ENCODE peak calls at places on chromosomes 12 and 14, in five cellular contexts. N is OCI-LY7, T is colonic mucosa, L is cardiac muscle cell, P is body of pancreas. C is an unnamed sample.
A peak's percentile ranks its signal among the peaks of the same experiment; 100 is the strongest.

GRCh38 chr12:39595923-39596322 is 23.7 kb downstream of the ABCD2 start:
- DNase-seq in N (no peak), T (no peak), L (no peak), P (no peak), C (no peak)

GRCh38 chr14:92323031-92323915 is at the start of gene SLC24A4:
- DNase-seq in N (no peak), T (no peak), L (peak; percentile 8), P (no peak), C (no peak)

GRCh38 chr12:66813137-66813867 is 134.4 kb upstream of the GRIP1 start:
- DNase-seq in N (peak; percentile 57), T (no peak), L (no peak), P (no peak), C (no peak)

GRCh38 chr12:51905507-51906438 is 1.5 kb upstream of the ACVRL1 start:
- DNase-seq in N (no peak), T (peak; percentile 87), L (peak; percentile 81), P (peak; percentile 49), C (no peak)

GRCh38 chr12:119006749-119007148 is 25.4 kb downstream of the SRRM4 start:
- DNase-seq in N (no peak), T (no peak), L (no peak), P (no peak), C (no peak)

GRCh38 chr12:28802706-28803438 is 346.2 kb upstream of the FAR2 start:
- DNase-seq in N (no peak), T (no peak), L (no peak), P (no peak), C (no peak)

GRCh38 chr14:75649773-75650172 is 10.9 kb downstream of the ERG28 start:
- DNase-seq in N (no peak), T (no peak), L (no peak), P (no peak), C (no peak)

GRCh38 chr12:81815611-81816010 is 56.5 kb upstream of the PPFIA2 start:
- DNase-seq in N (no peak), T (no peak), L (no peak), P (no peak), C (no peak)

GRCh38 chr12:111405856-111406473 is at the start of gene SH2B3:
- DNase-seq in N (no peak), T (peak; percentile 34), L (no peak), P (no peak), C (peak; percentile 89)
- H3K4me1 ChIP-seq in N (peaks cover 64% of the 10 kb centered on the region), T (peaks cover 21% of the 10 kb centered on the region), L (peaks cover 7% of the 10 kb centered on the region), P (peaks cover 76% of the 10 kb centered on the region), C (peaks cover 68% of the 10 kb centered on the region)

DNA sequence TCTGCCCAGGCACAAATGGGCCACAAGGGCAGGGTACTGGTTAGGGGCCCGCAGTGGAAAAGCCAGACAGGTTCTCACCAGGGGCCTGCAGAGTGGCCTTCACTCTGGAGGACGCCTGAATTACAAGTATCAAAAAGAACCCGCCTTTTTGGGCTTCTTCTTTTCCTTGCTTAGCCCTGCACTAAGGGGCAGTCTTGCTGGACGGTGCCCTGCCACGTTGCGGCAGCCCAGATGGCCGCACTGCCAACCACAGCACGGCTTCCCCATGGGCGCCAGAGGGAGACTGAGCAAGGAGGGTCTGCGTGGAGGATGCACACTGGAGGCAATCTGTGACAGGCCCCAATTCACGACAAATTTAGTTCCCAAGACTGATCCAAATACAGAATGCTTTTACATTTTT is 18.3 kb upstream of the CDK2AP1 start:
- DNase-seq in N (no peak), T (no peak), L (no peak), P (no peak), C (no peak)
- H3K36me3 ChIP-seq in N (peaks cover 55% of the 10 kb centered on the region), T (peaks cover 4% of the 10 kb centered on the region), L (peaks cover 23% of the 10 kb centered on the region), P (no peaks in the 10 kb centered on the region), C (peaks cover 22% of the 10 kb centered on the region)

GRCh38 chr12:10716277-10716676 is 6.8 kb downstream of the YBX3 start:
- DNase-seq in N (no peak), T (no peak), L (no peak), P (no peak), C (no peak)

GRCh38 chr12:10715491-10715890 is 7.6 kb downstream of the YBX3 start:
- DNase-seq in N (no peak), T (no peak), L (no peak), P (no peak), C (peak; percentile 39)

GRCh38 chr12:10716704-10717315 is 6.3 kb downstream of the YBX3 start:
- DNase-seq in N (no peak), T (peak; percentile 88), L (peak; percentile 91), P (peak; percentile 63), C (no peak)

GRCh38 chr12:10718279-10718821 is 4.8 kb downstream of the YBX3 start:
- DNase-seq in N (no peak), T (no peak), L (peak; percentile 68), P (no peak), C (no peak)

DNA sequence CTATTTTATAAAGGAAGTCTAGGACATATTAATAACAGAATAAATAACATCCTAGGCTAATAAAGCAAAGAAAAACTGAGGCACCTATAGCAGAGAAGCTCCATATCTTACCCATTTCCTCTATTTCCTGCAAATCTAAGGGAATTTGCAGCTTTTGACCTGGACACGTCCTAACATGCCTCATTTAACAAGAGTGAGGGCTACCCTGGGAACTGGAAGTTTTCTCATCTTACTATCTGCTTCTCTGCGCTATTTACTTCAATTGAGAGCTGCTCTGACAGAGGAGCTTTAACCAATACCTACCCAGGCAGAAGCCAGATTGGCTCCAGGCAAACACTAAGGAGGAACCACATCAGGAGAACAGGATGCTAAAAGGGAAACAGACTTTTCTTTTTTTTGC is 5.7 kb downstream of the YBX3 start:
- DNase-seq in N (no peak), T (no peak), L (peak; percentile 40), P (no peak), C (no peak)
- H3K4me1 ChIP-seq in N (peaks cover 19% of the 10 kb centered on the region), T (peaks cover 5% of the 10 kb centered on the region), L (peaks cover 34% of the 10 kb centered on the region), P (peaks cover 61% of the 10 kb centered on the region), C (peaks cover 25% of the 10 kb centered on the region)

DNA sequence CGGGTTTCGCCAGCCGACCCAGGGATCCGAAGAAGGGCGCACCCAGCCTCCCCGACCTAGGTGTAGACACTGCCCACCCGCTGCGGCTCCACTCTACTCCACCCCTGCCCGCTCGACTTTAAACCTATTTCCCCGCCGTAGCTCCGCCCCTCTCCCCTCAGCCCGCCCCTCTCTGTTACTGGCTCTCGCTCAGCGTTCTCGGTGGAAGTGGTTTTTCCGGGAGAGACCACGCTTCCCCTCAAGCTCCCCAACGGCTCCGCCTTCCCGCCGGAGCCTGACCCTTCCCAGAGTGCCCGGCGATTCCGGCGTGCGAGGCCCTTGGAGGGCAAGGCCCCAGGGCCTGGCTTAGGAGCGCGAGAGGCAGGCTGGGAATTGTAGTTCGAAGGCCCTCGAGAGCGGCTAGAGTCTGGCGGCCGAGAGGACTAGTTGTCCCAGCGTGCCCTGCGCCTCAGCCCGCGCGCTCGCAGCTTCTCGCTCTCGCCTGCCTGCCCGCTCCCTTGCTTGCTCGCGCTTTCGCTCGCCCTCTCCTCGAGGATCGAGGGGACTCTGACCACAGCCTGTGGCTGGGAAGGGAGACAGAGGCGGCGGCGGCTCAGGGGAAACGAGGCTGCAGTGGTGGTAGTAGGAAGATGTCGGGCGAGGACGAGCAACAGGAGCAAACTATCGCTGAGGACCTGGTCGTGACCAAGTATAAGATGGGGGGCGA is at the start of gene PA2G4:
- DNase-seq in N (peak; percentile 99), T (peak; percentile 99), L (peak; percentile 99), P (peak; percentile 98), C (peak; percentile 95)
- H3K36me3 ChIP-seq in N (peaks cover 48% of the 10 kb centered on the region), T (peaks cover 8% of the 10 kb centered on the region), L (peaks cover 20% of the 10 kb centered on the region), P (no peaks in the 10 kb centered on the region), C (peaks cover 25% of the 10 kb centered on the region)

GRCh38 chr14:55102141-55102547 is 26.9 kb upstream of the LGALS3 start:
- DNase-seq in N (peak; percentile 94), T (peak; percentile 77), L (peak; percentile 100), P (peak; percentile 85), C (peak; percentile 53)

GRCh38 chr14:55105991-55106390 is 23.1 kb upstream of the LGALS3 start:
- DNase-seq in N (no peak), T (no peak), L (no peak), P (no peak), C (no peak)

GRCh38 chr14:55103005-55103640 is 25.9 kb upstream of the LGALS3 start:
- DNase-seq in N (peak; percentile 84), T (peak; percentile 96), L (peak; percentile 94), P (peak; percentile 62), C (peak; percentile 58)

GRCh38 chr14:55101698-55102097 is 27.4 kb upstream of the LGALS3 start:
- DNase-seq in N (no peak), T (peak; percentile 21), L (no peak), P (no peak), C (no peak)

DNA sequence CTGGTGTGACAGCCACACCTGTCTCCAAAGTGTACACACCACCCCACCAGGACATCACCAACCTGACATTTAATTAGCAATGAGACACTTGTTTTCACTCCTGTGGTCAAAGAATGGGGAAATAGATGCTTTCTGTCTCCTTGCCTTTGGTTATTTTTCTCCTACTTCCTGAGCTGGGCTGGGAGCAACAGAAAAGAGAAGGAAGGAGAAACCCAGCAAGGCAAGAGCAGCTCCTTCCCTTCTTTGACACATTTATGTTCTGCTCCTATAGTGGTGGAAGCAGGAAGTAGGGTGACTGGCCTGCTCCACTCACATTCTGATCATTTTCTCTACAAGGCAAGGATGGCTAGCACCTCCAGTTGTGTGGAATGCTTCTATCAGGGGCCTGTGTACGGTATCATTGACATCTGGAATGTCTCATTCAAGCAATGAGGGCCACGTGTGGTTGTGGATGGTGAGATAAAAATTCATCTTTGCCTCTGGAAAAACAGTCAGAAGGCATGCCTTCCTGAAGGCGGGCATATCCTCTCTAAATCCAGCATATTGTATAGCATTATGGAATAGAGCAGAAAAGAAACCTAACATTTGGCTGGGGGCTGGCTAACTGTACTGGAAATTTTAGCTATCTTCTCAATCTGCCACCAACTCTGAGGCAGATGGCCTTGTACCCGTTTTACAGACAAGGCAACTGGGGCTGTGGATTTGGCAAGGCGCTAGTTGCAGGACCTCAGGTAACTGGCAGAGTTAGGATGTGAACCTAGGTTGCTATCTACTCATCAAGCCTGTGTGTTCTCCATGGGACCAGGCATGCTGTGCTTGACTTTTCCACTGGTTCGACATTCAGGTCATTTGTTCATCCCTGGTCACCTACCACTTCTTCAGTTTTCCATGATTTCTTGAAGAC is 24.7 kb upstream of the LGALS3 start:
- DNase-seq in N (peak; percentile 28), T (no peak), L (no peak), P (no peak), C (no peak)
- H3K4me1 ChIP-seq in N (peaks cover 33% of the 10 kb centered on the region), T (peaks cover 31% of the 10 kb centered on the region), L (peaks cover 25% of the 10 kb centered on the region), P (peaks cover 55% of the 10 kb centered on the region), C (peaks cover 68% of the 10 kb centered on the region)

GRCh38 chr12:6460751-6461371 is 9.0 kb downstream of the TAPBPL start:
- DNase-seq in N (peak; percentile 28), T (no peak), L (no peak), P (no peak), C (peak; percentile 51)
- H3K36me3 ChIP-seq in N (peaks cover 89% of the 10 kb centered on the region), T (peaks cover 20% of the 10 kb centered on the region), L (peaks cover 14% of the 10 kb centered on the region), P (peaks cover 4% of the 10 kb centered on the region), C (peaks cover 45% of the 10 kb centered on the region)

GRCh38 chr14:100838493-100839440 is 12.8 kb downstream of the MEG3 start:
- DNase-seq in N (no peak), T (no peak), L (no peak), P (no peak), C (no peak)
- H3K4me1 ChIP-seq in N (no peaks in the 10 kb centered on the region), T (no peaks in the 10 kb centered on the region), L (peaks cover 13% of the 10 kb centered on the region), P (no peaks in the 10 kb centered on the region), C (no peaks in the 10 kb centered on the region)

DNA sequence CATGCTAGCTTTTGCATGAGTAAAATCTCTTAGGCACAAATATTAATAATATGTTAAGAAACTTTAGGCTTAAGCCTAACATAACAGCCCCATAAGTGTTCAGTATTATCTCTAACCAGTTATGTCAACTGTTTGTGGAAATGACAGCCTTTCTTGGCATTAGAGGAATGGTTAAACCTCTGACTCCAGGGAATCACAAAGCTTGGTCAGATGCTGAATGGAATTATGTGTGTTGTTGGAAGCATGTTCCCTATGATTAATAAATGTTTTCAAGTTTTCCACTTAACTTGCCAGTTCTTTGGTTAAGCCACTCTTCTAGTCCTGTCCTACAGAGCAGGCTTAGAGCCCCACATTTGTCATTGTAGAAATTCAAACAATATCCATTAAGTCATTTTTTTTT is 17.0 kb downstream of the PSEN1 start:
- DNase-seq in N (no peak), T (no peak), L (peak; percentile 49), P (no peak), C (no peak)
- H3K36me3 ChIP-seq in N (peaks cover 53% of the 10 kb centered on the region), T (peaks cover 6% of the 10 kb centered on the region), L (peaks cover 17% of the 10 kb centered on the region), P (no peaks in the 10 kb centered on the region), C (peaks cover 21% of the 10 kb centered on the region)

C was measured in CD4-positive, alpha-beta memory T cell.